ENCODE peak calls at places on chromosomes 13 and 19, in ten cellular contexts. J is prostate gland; D is neural progenitor cell; U is small intestine; O is A549; I is SK-N-SH; Z is CD8-positive, alpha-beta memory T cell; G is colonic mucosa; M is HepG2; B is ovary. Y is an unnamed sample.

GRCh38 chr19:47701717-47702552 is 11.3 kb upstream of the EHD2 start:
- DNase-seq in G (no peak), O (no peak), I (no peak), Z (no peak), D (no peak), B (no peak), J (no peak), M (no peak), U (no peak), Y (no peak)

GRCh38 chr13:24605923-24606372 is 74.3 kb upstream of the ATP12A start:
- DNase-seq in I (no peak), O (no peak), B (no peak), M (peak), Z (no peak), J (no peak), U (no peak), G (no peak), D (peak), Y (no peak)

GRCh38 chr13:95564948-95565347 is 12.4 kb downstream of the CLDN10 start:
- DNase-seq in J (no peak), O (no peak), I (no peak), U (no peak), M (no peak), Z (no peak), B (no peak), G (no peak), D (no peak), Y (no peak)

GRCh38 chr13:66665991-66666390 is 564.1 kb downstream of the PCDH9 start:
- DNase-seq in B (no peak), D (peak), J (peak), G (no peak), O (no peak), Z (no peak), I (peak), U (no peak), M (no peak), Y (peak)

GRCh38 chr13:25378528-25378927 is 6.8 kb downstream of the ATP8A2 start:
- DNase-seq in G (no peak), Z (no peak), M (no peak), U (no peak), J (no peak), B (no peak), D (no peak), O (no peak), I (no peak), Y (no peak)

GRCh38 chr19:42121666-42122069 is 10.6 kb downstream of the POU2F2 start:
- DNase-seq in O (peak), I (no peak), U (no peak), Z (peak), G (peak), B (no peak), M (no peak), J (no peak), D (no peak), Y (peak)

GRCh38 chr13:29472317-29472961 is 123.0 kb downstream of the SLC7A1 start:
- DNase-seq in D (peak), I (peak), Z (peak), G (peak), O (peak), J (peak), B (no peak), M (peak), U (peak), Y (no peak)

GRCh38 chr13:40061466-40062450 is 406.3 kb downstream of the COG6 start:
- DNase-seq in I (no peak), U (no peak), D (no peak), G (no peak), Z (no peak), M (no peak), B (no peak), J (no peak), O (no peak), Y (no peak)

GRCh38 chr13:109422163-109422562 is 364.2 kb downstream of the IRS2 start:
- DNase-seq in D (no peak), O (no peak), J (no peak), M (no peak), B (no peak), U (no peak), Z (no peak), G (no peak), I (no peak), Y (no peak)

GRCh38 chr13:97380696-97381095 is 53.3 kb upstream of the RAP2A start:
- DNase-seq in D (no peak), M (no peak), G (no peak), J (no peak), B (no peak), U (no peak), I (no peak), O (no peak), Z (no peak), Y (no peak)

GRCh38 chr19:18972851-18973250 is 31.8 kb upstream of the HOMER3 start:
- DNase-seq in Z (no peak), U (no peak), I (no peak), D (no peak), J (no peak), G (no peak), B (no peak), O (no peak), M (no peak), Y (no peak)

GRCh38 chr19:32902448-32902847 is 32.9 kb upstream of the SLC7A9 start:
- DNase-seq in B (no peak), G (peak), O (no peak), I (no peak), M (no peak), U (peak), J (no peak), Z (no peak), D (no peak), Y (no peak)

GRCh38 chr19:12163841-12164240 is 945 bp downstream of the ZNF136 start:
- DNase-seq in O (no peak), G (no peak), Z (no peak), J (no peak), D (peak), I (peak), U (no peak), B (no peak), M (no peak), Y (no peak)

GRCh38 chr13:25267715-25268114 is 19.6 kb downstream of the MTMR6 start:
- DNase-seq in D (no peak), G (no peak), U (no peak), J (no peak), B (no peak), M (no peak), Z (no peak), O (no peak), I (peak), Y (no peak)

GRCh38 chr13:44331912-44332840 is 41.4 kb upstream of the SERP2 start:
- DNase-seq in Z (no peak), M (no peak), O (no peak), G (no peak), I (peak), U (no peak), B (peak), D (peak), J (peak), Y (peak)

GRCh38 chr19:14114854-14115253 is 2.7 kb downstream of the PRKACA start:
- DNase-seq in U (peak), J (no peak), I (peak), M (no peak), O (peak), D (peak), Z (peak), B (peak), G (peak), Y (peak)

GRCh38 chr13:48874165-48874564 is 101.5 kb upstream of the FNDC3A start:
- DNase-seq in G (peak), I (no peak), Z (no peak), D (no peak), M (no peak), O (no peak), B (no peak), J (no peak), U (peak), Y (no peak)

GRCh38 chr13:100443998-100444328 is 144.6 kb downstream of the GGACT start:
- DNase-seq in U (no peak), Z (no peak), D (no peak), M (no peak), O (no peak), I (no peak), B (no peak), G (no peak), J (no peak), Y (no peak)

GRCh38 chr19:6067975-6068374 is 42.3 kb downstream of the RFX2 start:
- DNase-seq in B (no peak), M (no peak), O (no peak), U (no peak), I (no peak), D (no peak), Z (no peak), G (peak), J (no peak), Y (no peak)

GRCh38 chr19:12723643-12724426 is at the start of gene TNPO2:
- DNase-seq in U (peak), G (peak), M (peak), Z (peak), O (peak), I (peak), D (peak), B (peak), J (peak), Y (peak)

GRCh38 chr19:46141421-46141820 is 6.6 kb upstream of the IGFL2 start:
- DNase-seq in U (no peak), B (no peak), Z (no peak), G (no peak), M (no peak), D (no peak), I (no peak), J (no peak), O (no peak), Y (no peak)

GRCh38 chr13:95411641-95412040 is 110.4 kb upstream of the ABCC4 start:
- DNase-seq in J (no peak), Z (no peak), D (no peak), M (no peak), U (no peak), B (no peak), O (no peak), I (no peak), G (no peak), Y (no peak)

GRCh38 chr19:12899891-12900518 is 9.0 kb downstream of the GCDH start:
- DNase-seq in U (no peak), B (no peak), D (no peak), M (no peak), I (no peak), J (no peak), O (no peak), G (no peak), Z (no peak), Y (no peak)

GRCh38 chr13:49220035-49220855 is at the start of gene MLNR:
- DNase-seq in O (peak), I (peak), Z (peak), J (no peak), B (no peak), U (peak), G (peak), M (peak), D (peak), Y (peak)

GRCh38 chr13:67224148-67224846 is 5.8 kb downstream of the PCDH9 start:
- DNase-seq in D (peak), G (peak), U (peak), B (peak), J (peak), Z (peak), I (peak), O (peak), M (peak), Y (peak)

GRCh38 chr13:25423831-25424230 is 52.1 kb downstream of the ATP8A2 start:
- DNase-seq in Z (no peak), U (no peak), B (no peak), J (no peak), D (no peak), I (no peak), O (no peak), G (no peak), M (no peak), Y (no peak)

GRCh38 chr19:422213-422916 is 13.4 kb upstream of the C2CD4C start:
- DNase-seq in G (no peak), J (no peak), D (no peak), U (no peak), M (no peak), Z (no peak), O (no peak), B (no peak), I (no peak), Y (no peak)

GRCh38 chr13:89925107-89925506 is 1422.4 kb upstream of the MIR17HG start:
- DNase-seq in G (no peak), M (peak), J (no peak), I (peak), U (peak), O (no peak), Z (no peak), B (no peak), D (peak), Y (no peak)

GRCh38 chr19:42052241-42052863 is 17.7 kb downstream of the GRIK5 start:
- DNase-seq in D (no peak), I (peak), G (no peak), O (no peak), Z (no peak), M (no peak), J (no peak), U (no peak), B (no peak), Y (no peak)

GRCh38 chr13:30037766-30038165 is 187.3 kb upstream of the UBL3 start:
- DNase-seq in G (no peak), U (no peak), B (no peak), I (no peak), Z (no peak), O (no peak), D (no peak), J (no peak), M (no peak), Y (no peak)

GRCh38 chr19:16441661-16442071 is 30.1 kb downstream of the EPS15L1 start:
- DNase-seq in O (peak), G (peak), U (no peak), B (no peak), D (peak), Z (no peak), M (no peak), J (no peak), I (peak), Y (no peak)

GRCh38 chr19:2053601-2054389 is 2.8 kb upstream of the MKNK2 start:
- DNase-seq in I (no peak), J (peak), O (no peak), Z (no peak), B (peak), D (no peak), U (no peak), G (peak), M (no peak), Y (peak)

DNA sequence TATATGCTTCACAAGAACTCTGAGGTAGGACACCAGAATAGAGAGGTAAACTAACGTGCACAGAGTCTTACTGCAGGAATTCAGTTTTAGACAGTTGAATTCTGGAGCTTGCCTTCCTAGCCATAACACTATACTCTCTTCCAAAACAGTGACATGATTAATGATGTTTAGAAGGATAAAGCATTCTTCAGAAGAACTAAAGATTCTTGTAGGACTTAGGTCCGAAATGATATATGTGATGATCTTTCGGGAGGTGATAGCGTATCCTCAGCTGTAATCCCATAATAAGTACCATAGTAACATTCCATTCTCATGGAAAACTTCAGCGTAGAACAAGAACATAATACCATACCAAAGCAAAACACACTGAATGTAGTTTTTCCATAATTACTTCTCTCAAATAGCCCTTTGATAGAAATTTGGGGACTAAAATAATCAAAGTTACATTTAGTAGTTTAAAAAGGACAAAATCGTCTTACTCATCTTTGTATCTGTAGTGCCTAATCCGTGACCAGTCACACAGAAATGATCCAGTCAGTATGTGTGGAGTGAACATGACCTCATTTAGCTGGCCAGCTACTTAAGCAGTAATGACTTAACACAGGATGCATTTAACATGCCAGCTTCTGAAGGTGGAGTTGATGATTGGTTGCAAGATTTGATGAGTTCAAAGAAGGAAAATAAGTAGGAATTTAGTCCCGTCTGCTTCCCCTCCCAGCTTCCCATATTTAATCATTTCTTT is 38.4 kb downstream of the PIBF1 start:
- DNase-seq in G (no peak), J (no peak), U (no peak), I (no peak), Z (no peak), D (no peak), B (no peak), M (no peak), O (no peak), Y (no peak)
- H3K27ac ChIP-seq in G (no peak), J (no peak), U (no peak), I (no peak), Z (no peak), D (no peak), B (no peak), M (no peak), O (no peak), Y (no peak)

GRCh38 chr13:26476744-26477129 is 80.7 kb upstream of the WASF3 start:
- DNase-seq in O (no peak), Z (no peak), M (no peak), D (no peak), B (no peak), G (no peak), J (no peak), U (no peak), I (no peak), Y (no peak)

GRCh38 chr13:26473571-26474230 is 83.8 kb upstream of the WASF3 start:
- DNase-seq in M (no peak), U (no peak), I (no peak), D (no peak), J (no peak), B (no peak), Z (no peak), O (no peak), G (no peak), Y (no peak)

GRCh38 chr13:26474286-26474685 is 83.2 kb upstream of the WASF3 start:
- DNase-seq in J (no peak), G (no peak), Z (no peak), I (no peak), M (no peak), O (no peak), D (no peak), B (no peak), U (no peak), Y (no peak)

GRCh38 chr13:26476111-26476743 is 81.3 kb upstream of the WASF3 start:
- DNase-seq in Z (no peak), G (no peak), M (peak), O (no peak), B (no peak), D (peak), U (no peak), I (no peak), J (no peak), Y (peak)

GRCh38 chr13:26475176-26476110 is 82.0 kb upstream of the WASF3 start:
- DNase-seq in J (no peak), O (no peak), Z (no peak), M (no peak), U (no peak), I (no peak), D (peak), B (no peak), G (peak), Y (no peak)
- H3K27ac ChIP-seq in J (peak), O (no peak), Z (no peak), M (no peak), U (peak), I (no peak), D (no peak), B (no peak), G (no peak), Y (no peak)

GRCh38 chr13:82749551-82749950 is 1132.7 kb downstream of the SLITRK1 start:
- DNase-seq in I (no peak), J (no peak), B (no peak), U (no peak), G (no peak), M (no peak), Z (no peak), O (no peak), D (no peak), Y (no peak)
- H3K27ac ChIP-seq in I (no peak), J (no peak), B (no peak), U (no peak), G (no peak), M (no peak), Z (no peak), O (no peak), D (no peak), Y (no peak)

GRCh38 chr13:58611117-58611516 is 979.6 kb downstream of the PCDH17 start:
- DNase-seq in I (no peak), G (no peak), U (no peak), M (no peak), O (no peak), Z (no peak), J (no peak), D (no peak), B (no peak), Y (no peak)
- H3K27ac ChIP-seq in I (no peak), G (no peak), U (no peak), M (no peak), O (no peak), Z (no peak), J (no peak), D (no peak), B (no peak), Y (no peak)

GRCh38 chr19:10566658-10567410 is 1.0 kb upstream of the KRI1 start:
- DNase-seq in M (no peak), U (no peak), G (peak), J (no peak), Z (peak), O (no peak), B (peak), D (no peak), I (no peak), Y (peak)

GRCh38 chr19:10568826-10569651 is at the start of gene CDKN2D:
- DNase-seq in U (peak), D (peak), J (peak), M (peak), Z (peak), G (peak), B (peak), I (peak), O (peak), Y (peak)

GRCh38 chr19:10566408-10566657 is 523 bp upstream of the KRI1 start:
- DNase-seq in M (no peak), O (no peak), B (no peak), U (no peak), Z (no peak), G (no peak), J (no peak), I (no peak), D (no peak), Y (no peak)

GRCh38 chr19:10567696-10568443 is 909 bp downstream of the CDKN2D start:
- DNase-seq in U (no peak), O (no peak), J (no peak), D (no peak), M (no peak), Z (no peak), G (peak), I (no peak), B (no peak), Y (no peak)

DNA sequence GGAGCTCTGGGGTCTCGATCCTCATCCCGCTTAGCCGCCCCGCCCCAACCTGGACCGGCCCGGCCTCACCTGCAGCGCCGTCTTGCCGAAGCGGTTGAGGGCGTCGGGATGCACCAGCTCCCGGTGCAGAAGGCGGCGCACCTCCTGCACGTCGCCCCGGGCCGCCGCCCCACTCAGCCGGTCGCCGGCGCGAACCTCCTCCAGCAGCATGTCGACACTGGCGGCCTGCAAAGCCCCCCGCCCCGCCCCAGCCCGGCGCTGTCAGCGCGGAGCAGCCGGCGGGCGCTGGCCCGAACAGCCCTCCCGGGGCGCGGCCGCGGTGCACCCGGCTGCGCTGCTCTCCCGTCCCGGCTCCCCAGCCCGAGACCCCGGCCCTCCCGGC is 344 bp downstream of the CDKN2D start:
- DNase-seq in O (no peak), G (peak), Z (no peak), D (no peak), I (no peak), M (no peak), U (peak), B (no peak), J (no peak), Y (peak)
- H3K27ac ChIP-seq in O (peak), G (peak), Z (peak), D (no peak), I (peak), M (no peak), U (peak), B (peak), J (peak), Y (peak)